ENCODE peak calls at places on chromosomes 5 and 9, in ten cellular contexts. One of them, this sample, is unnamed.

GRCh38 chr5:80707645-80708044 is 52.9 kb upstream of the DHFR start:
- DNase-seq in CD4-positive, alpha-beta memory T cell: no peak
- DNase-seq in aorta: no peak
- DNase-seq in BE2C: no peak
- DNase-seq in lower lobe of right lung: no peak
- DNase-seq in pancreas: no peak
- DNase-seq in kidney: no peak
- DNase-seq in CD4-positive, CD25-positive, alpha-beta regulatory T cell: no peak
- DNase-seq in GM23248: peak; percentile 57
- DNase-seq in PC-9: no peak
- DNase-seq in this sample: peak; percentile 50

GRCh38 chr5:150410524-150411244 is 2.0 kb downstream of the CD74 start:
- DNase-seq in CD4-positive, CD25-positive, alpha-beta regulatory T cell: peak; percentile 73
- DNase-seq in lower lobe of right lung: no peak
- DNase-seq in CD4-positive, alpha-beta memory T cell: peak; percentile 67
- DNase-seq in aorta: peak; percentile 85
- DNase-seq in kidney: no peak
- DNase-seq in PC-9: peak; percentile 58
- DNase-seq in BE2C: peak; percentile 64
- DNase-seq in pancreas: no peak
- DNase-seq in GM23248: peak; percentile 87
- DNase-seq in this sample: peak; percentile 90

GRCh38 chr5:87048156-87048555 is 219.5 kb upstream of the RASA1 start:
- DNase-seq in PC-9: no peak
- DNase-seq in aorta: no peak
- DNase-seq in lower lobe of right lung: no peak
- DNase-seq in pancreas: no peak
- DNase-seq in BE2C: no peak
- DNase-seq in CD4-positive, CD25-positive, alpha-beta regulatory T cell: no peak
- DNase-seq in CD4-positive, alpha-beta memory T cell: no peak
- DNase-seq in kidney: no peak
- DNase-seq in GM23248: peak; percentile 2
- DNase-seq in this sample: no peak

GRCh38 chr5:79628811-79629210 is 16.6 kb downstream of the TENT2 start:
- DNase-seq in CD4-positive, CD25-positive, alpha-beta regulatory T cell: no peak
- DNase-seq in lower lobe of right lung: no peak
- DNase-seq in aorta: no peak
- DNase-seq in CD4-positive, alpha-beta memory T cell: no peak
- DNase-seq in BE2C: no peak
- DNase-seq in GM23248: no peak
- DNase-seq in pancreas: no peak
- DNase-seq in kidney: no peak
- DNase-seq in PC-9: no peak
- DNase-seq in this sample: no peak

GRCh38 chr5:66617223-66617861 is 21.1 kb downstream of the MAST4 start:
- DNase-seq in lower lobe of right lung: no peak
- DNase-seq in GM23248: no peak
- DNase-seq in aorta: no peak
- DNase-seq in CD4-positive, CD25-positive, alpha-beta regulatory T cell: no peak
- DNase-seq in pancreas: no peak
- DNase-seq in BE2C: no peak
- DNase-seq in PC-9: no peak
- DNase-seq in CD4-positive, alpha-beta memory T cell: no peak
- DNase-seq in kidney: no peak
- DNase-seq in this sample: no peak

GRCh38 chr5:56183507-56183906 is 49.6 kb downstream of the ANKRD55 start:
- DNase-seq in aorta: no peak
- DNase-seq in pancreas: no peak
- DNase-seq in PC-9: peak; percentile 22
- DNase-seq in CD4-positive, alpha-beta memory T cell: no peak
- DNase-seq in CD4-positive, CD25-positive, alpha-beta regulatory T cell: no peak
- DNase-seq in GM23248: peak; percentile 95
- DNase-seq in kidney: no peak
- DNase-seq in BE2C: no peak
- DNase-seq in lower lobe of right lung: no peak
- DNase-seq in this sample: peak; percentile 65

GRCh38 chr9:114804504-114804903 is 1.3 kb downstream of the TNFSF15 start:
- DNase-seq in aorta: no peak
- DNase-seq in CD4-positive, alpha-beta memory T cell: no peak
- DNase-seq in pancreas: no peak
- DNase-seq in GM23248: peak; percentile 35
- DNase-seq in kidney: peak; percentile 65
- DNase-seq in PC-9: peak; percentile 73
- DNase-seq in BE2C: no peak
- DNase-seq in CD4-positive, CD25-positive, alpha-beta regulatory T cell: no peak
- DNase-seq in lower lobe of right lung: no peak
- DNase-seq in this sample: peak; percentile 71

GRCh38 chr5:71767661-71768060 is 48.6 kb downstream of the CARTPT start:
- DNase-seq in pancreas: no peak
- DNase-seq in GM23248: peak; percentile 29
- DNase-seq in BE2C: no peak
- DNase-seq in kidney: no peak
- DNase-seq in CD4-positive, CD25-positive, alpha-beta regulatory T cell: no peak
- DNase-seq in PC-9: no peak
- DNase-seq in CD4-positive, alpha-beta memory T cell: no peak
- DNase-seq in lower lobe of right lung: no peak
- DNase-seq in aorta: no peak
- DNase-seq in this sample: peak; percentile 40

GRCh38 chr5:73437126-73438047 is 11.2 kb downstream of the FOXD1 start:
- DNase-seq in CD4-positive, CD25-positive, alpha-beta regulatory T cell: no peak
- DNase-seq in PC-9: no peak
- DNase-seq in CD4-positive, alpha-beta memory T cell: no peak
- DNase-seq in GM23248: peak; percentile 90
- DNase-seq in pancreas: peak; percentile 55
- DNase-seq in lower lobe of right lung: no peak
- DNase-seq in kidney: peak; percentile 87
- DNase-seq in BE2C: peak; percentile 65
- DNase-seq in aorta: peak; percentile 74
- DNase-seq in this sample: peak; percentile 76

GRCh38 chr5:162484095-162484494 is 416.5 kb downstream of the GABRG2 start:
- DNase-seq in CD4-positive, CD25-positive, alpha-beta regulatory T cell: no peak
- DNase-seq in pancreas: no peak
- DNase-seq in lower lobe of right lung: no peak
- DNase-seq in GM23248: no peak
- DNase-seq in kidney: no peak
- DNase-seq in aorta: no peak
- DNase-seq in PC-9: no peak
- DNase-seq in CD4-positive, alpha-beta memory T cell: no peak
- DNase-seq in BE2C: no peak
- DNase-seq in this sample: no peak

GRCh38 chr5:63085551-63085950 is 506.9 kb downstream of the LRRC70 start:
- DNase-seq in kidney: no peak
- DNase-seq in PC-9: no peak
- DNase-seq in lower lobe of right lung: no peak
- DNase-seq in CD4-positive, CD25-positive, alpha-beta regulatory T cell: no peak
- DNase-seq in GM23248: no peak
- DNase-seq in BE2C: no peak
- DNase-seq in aorta: no peak
- DNase-seq in CD4-positive, alpha-beta memory T cell: no peak
- DNase-seq in pancreas: no peak
- DNase-seq in this sample: no peak

GRCh38 chr9:130226112-130226511 is 39.4 kb upstream of the HMCN2 start:
- DNase-seq in CD4-positive, alpha-beta memory T cell: no peak
- DNase-seq in lower lobe of right lung: peak; percentile 28
- DNase-seq in GM23248: no peak
- DNase-seq in kidney: peak; percentile 61
- DNase-seq in PC-9: no peak
- DNase-seq in pancreas: no peak
- DNase-seq in CD4-positive, CD25-positive, alpha-beta regulatory T cell: no peak
- DNase-seq in BE2C: no peak
- DNase-seq in aorta: peak; percentile 28
- DNase-seq in this sample: no peak

GRCh38 chr9:100473271-100474081 is 527 bp downstream of the TMEFF1 start:
- DNase-seq in BE2C: peak; percentile 63
- DNase-seq in lower lobe of right lung: no peak
- DNase-seq in PC-9: peak; percentile 47
- DNase-seq in kidney: peak; percentile 78
- DNase-seq in pancreas: peak; percentile 72
- DNase-seq in CD4-positive, alpha-beta memory T cell: peak; percentile 21
- DNase-seq in CD4-positive, CD25-positive, alpha-beta regulatory T cell: peak; percentile 10
- DNase-seq in aorta: peak; percentile 47
- DNase-seq in GM23248: peak; percentile 76
- DNase-seq in this sample: peak; percentile 69

GRCh38 chr9:126326228-126327015 is at the start of gene MVB12B:
- DNase-seq in pancreas: peak; percentile 74
- DNase-seq in CD4-positive, alpha-beta memory T cell: peak; percentile 61
- DNase-seq in kidney: peak; percentile 80
- DNase-seq in PC-9: peak; percentile 49
- DNase-seq in lower lobe of right lung: peak; percentile 70
- DNase-seq in CD4-positive, CD25-positive, alpha-beta regulatory T cell: peak; percentile 57
- DNase-seq in BE2C: peak; percentile 63
- DNase-seq in GM23248: peak; percentile 68
- DNase-seq in aorta: peak; percentile 57
- DNase-seq in this sample: peak; percentile 77

GRCh38 chr5:170451764-170452365 is 52.0 kb upstream of the KCNIP1 start:
- DNase-seq in GM23248: peak; percentile 93
- DNase-seq in kidney: no peak
- DNase-seq in CD4-positive, alpha-beta memory T cell: no peak
- DNase-seq in lower lobe of right lung: no peak
- DNase-seq in PC-9: no peak
- DNase-seq in pancreas: no peak
- DNase-seq in CD4-positive, CD25-positive, alpha-beta regulatory T cell: no peak
- DNase-seq in aorta: no peak
- DNase-seq in BE2C: no peak
- DNase-seq in this sample: peak; percentile 12

GRCh38 chr5:169695919-169696490 is 58.9 kb downstream of the DOCK2 start:
- DNase-seq in GM23248: peak; percentile 99
- DNase-seq in PC-9: peak; percentile 28
- DNase-seq in CD4-positive, CD25-positive, alpha-beta regulatory T cell: no peak
- DNase-seq in pancreas: no peak
- DNase-seq in kidney: no peak
- DNase-seq in CD4-positive, alpha-beta memory T cell: no peak
- DNase-seq in lower lobe of right lung: no peak
- DNase-seq in aorta: no peak
- DNase-seq in BE2C: no peak
- DNase-seq in this sample: peak; percentile 97

GRCh38 chr9:35933525-35934067 is 24.3 kb downstream of the SPAAR start:
- DNase-seq in BE2C: no peak
- DNase-seq in pancreas: no peak
- DNase-seq in kidney: no peak
- DNase-seq in CD4-positive, CD25-positive, alpha-beta regulatory T cell: no peak
- DNase-seq in aorta: no peak
- DNase-seq in GM23248: no peak
- DNase-seq in CD4-positive, alpha-beta memory T cell: no peak
- DNase-seq in lower lobe of right lung: no peak
- DNase-seq in PC-9: no peak
- DNase-seq in this sample: no peak

GRCh38 chr9:128921881-128922763 is 1.3 kb downstream of the PHYHD1 start:
- DNase-seq in pancreas: peak; percentile 80
- DNase-seq in kidney: peak; percentile 88
- DNase-seq in GM23248: peak; percentile 79
- DNase-seq in PC-9: no peak
- DNase-seq in CD4-positive, CD25-positive, alpha-beta regulatory T cell: no peak
- DNase-seq in lower lobe of right lung: peak; percentile 73
- DNase-seq in BE2C: peak; percentile 30
- DNase-seq in CD4-positive, alpha-beta memory T cell: no peak
- DNase-seq in aorta: peak; percentile 74
- DNase-seq in this sample: peak; percentile 55
- H3K4me1 ChIP-seq in pancreas: peaks cover 27% of the 10 kb centered on the region
- H3K4me1 ChIP-seq in kidney: peaks cover 18% of the 10 kb centered on the region
- H3K4me1 ChIP-seq in GM23248: peaks cover 13% of the 10 kb centered on the region
- H3K4me1 ChIP-seq in PC-9: no peaks in the 10 kb centered on the region
- H3K4me1 ChIP-seq in CD4-positive, CD25-positive, alpha-beta regulatory T cell: peaks cover 2% of the 10 kb centered on the region
- H3K4me1 ChIP-seq in lower lobe of right lung: peaks cover 45% of the 10 kb centered on the region
- H3K4me1 ChIP-seq in BE2C: peaks cover 6% of the 10 kb centered on the region
- H3K4me1 ChIP-seq in CD4-positive, alpha-beta memory T cell: no peaks in the 10 kb centered on the region
- H3K4me1 ChIP-seq in aorta: no peaks in the 10 kb centered on the region
- H3K4me1 ChIP-seq in this sample: peaks cover 35% of the 10 kb centered on the region

GRCh38 chr9:112997236-112997941 is 14.6 kb downstream of the ZNF883 start:
- DNase-seq in CD4-positive, alpha-beta memory T cell: no peak
- DNase-seq in CD4-positive, CD25-positive, alpha-beta regulatory T cell: no peak
- DNase-seq in GM23248: peak; percentile 2
- DNase-seq in kidney: no peak
- DNase-seq in aorta: no peak
- DNase-seq in lower lobe of right lung: no peak
- DNase-seq in BE2C: no peak
- DNase-seq in PC-9: no peak
- DNase-seq in pancreas: no peak
- DNase-seq in this sample: no peak
- H3K36me3 ChIP-seq in CD4-positive, alpha-beta memory T cell: no peaks in the 10 kb centered on the region
- H3K36me3 ChIP-seq in CD4-positive, CD25-positive, alpha-beta regulatory T cell: no peaks in the 10 kb centered on the region
- H3K36me3 ChIP-seq in GM23248: peaks cover 32% of the 10 kb centered on the region
- H3K36me3 ChIP-seq in kidney: no peaks in the 10 kb centered on the region
- H3K36me3 ChIP-seq in aorta: no peaks in the 10 kb centered on the region
- H3K36me3 ChIP-seq in lower lobe of right lung: no peaks in the 10 kb centered on the region
- H3K36me3 ChIP-seq in BE2C: no peaks in the 10 kb centered on the region
- H3K36me3 ChIP-seq in PC-9: peaks cover 4% of the 10 kb centered on the region
- H3K36me3 ChIP-seq in pancreas: no peaks in the 10 kb centered on the region
- H3K36me3 ChIP-seq in this sample: no peaks in the 10 kb centered on the region

DNA sequence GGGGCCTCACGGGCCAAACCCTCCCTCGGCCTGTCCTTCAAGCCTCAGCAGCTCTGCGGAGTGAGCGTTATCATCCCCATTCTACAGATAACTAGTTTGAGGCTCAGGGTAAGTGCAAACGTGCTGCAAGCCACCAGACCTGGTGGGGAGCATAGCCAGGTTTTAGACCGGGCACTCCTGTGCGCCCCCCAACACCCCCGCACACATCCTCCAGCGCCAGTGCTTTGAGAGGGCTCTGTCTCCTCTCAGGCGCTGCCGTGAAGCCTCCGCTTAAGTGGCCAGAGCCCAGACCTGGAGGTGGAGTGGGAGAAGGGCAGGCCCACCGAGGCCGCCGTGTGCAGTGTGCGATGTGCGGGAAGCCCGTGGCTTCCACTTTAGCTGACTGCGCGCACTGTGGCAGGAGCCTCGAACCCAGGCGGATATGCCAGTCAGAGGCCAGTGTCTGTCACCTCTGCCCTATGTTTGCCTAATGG is 1.6 kb upstream of the MGAT1 start:
- DNase-seq in CD4-positive, alpha-beta memory T cell: no peak
- DNase-seq in kidney: peak; percentile 66
- DNase-seq in aorta: no peak
- DNase-seq in GM23248: no peak
- DNase-seq in PC-9: no peak
- DNase-seq in pancreas: no peak
- DNase-seq in BE2C: no peak
- DNase-seq in CD4-positive, CD25-positive, alpha-beta regulatory T cell: no peak
- DNase-seq in lower lobe of right lung: no peak
- DNase-seq in this sample: no peak
- H3K4me3 ChIP-seq in CD4-positive, alpha-beta memory T cell: peak overlapping the region; percentile 84
- H3K4me3 ChIP-seq in kidney: no peak overlapping the region
- H3K4me3 ChIP-seq in aorta: no peak overlapping the region
- H3K4me3 ChIP-seq in GM23248: peak overlapping the region; percentile 78
- H3K4me3 ChIP-seq in PC-9: no peak overlapping the region
- H3K4me3 ChIP-seq in pancreas: no peak overlapping the region
- H3K4me3 ChIP-seq in BE2C: no peak overlapping the region
- H3K4me3 ChIP-seq in CD4-positive, CD25-positive, alpha-beta regulatory T cell: peak overlapping the region; percentile 79
- H3K4me3 ChIP-seq in lower lobe of right lung: peak overlapping the region; percentile 99
- H3K4me3 ChIP-seq in this sample: peak overlapping the region; percentile 77

GRCh38 chr9:6439051-6439703 is 26.2 kb downstream of the UHRF2 start:
- DNase-seq in GM23248: no peak
- DNase-seq in PC-9: no peak
- DNase-seq in lower lobe of right lung: no peak
- DNase-seq in aorta: no peak
- DNase-seq in BE2C: no peak
- DNase-seq in pancreas: no peak
- DNase-seq in kidney: no peak
- DNase-seq in CD4-positive, CD25-positive, alpha-beta regulatory T cell: no peak
- DNase-seq in CD4-positive, alpha-beta memory T cell: no peak
- DNase-seq in this sample: no peak

GRCh38 chr9:6428940-6429889 is 16.2 kb downstream of the UHRF2 start:
- DNase-seq in CD4-positive, alpha-beta memory T cell: peak; percentile 37
- DNase-seq in PC-9: no peak
- DNase-seq in pancreas: no peak
- DNase-seq in GM23248: no peak
- DNase-seq in aorta: no peak
- DNase-seq in BE2C: no peak
- DNase-seq in lower lobe of right lung: no peak
- DNase-seq in CD4-positive, CD25-positive, alpha-beta regulatory T cell: peak; percentile 61
- DNase-seq in kidney: no peak
- DNase-seq in this sample: no peak

GRCh38 chr9:6433405-6433804 is 20.4 kb downstream of the UHRF2 start:
- DNase-seq in CD4-positive, alpha-beta memory T cell: no peak
- DNase-seq in GM23248: peak; percentile 72
- DNase-seq in PC-9: no peak
- DNase-seq in aorta: no peak
- DNase-seq in lower lobe of right lung: no peak
- DNase-seq in BE2C: no peak
- DNase-seq in kidney: no peak
- DNase-seq in CD4-positive, CD25-positive, alpha-beta regulatory T cell: peak; percentile 46
- DNase-seq in pancreas: no peak
- DNase-seq in this sample: no peak
- H3K4me1 ChIP-seq in CD4-positive, alpha-beta memory T cell: peaks cover 71% of the 10 kb centered on the region
- H3K4me1 ChIP-seq in GM23248: peaks cover 32% of the 10 kb centered on the region
- H3K4me1 ChIP-seq in PC-9: no peaks in the 10 kb centered on the region
- H3K4me1 ChIP-seq in aorta: no peaks in the 10 kb centered on the region
- H3K4me1 ChIP-seq in lower lobe of right lung: peaks cover 10% of the 10 kb centered on the region
- H3K4me1 ChIP-seq in BE2C: no peaks in the 10 kb centered on the region
- H3K4me1 ChIP-seq in kidney: peaks cover 5% of the 10 kb centered on the region
- H3K4me1 ChIP-seq in CD4-positive, CD25-positive, alpha-beta regulatory T cell: peaks cover 72% of the 10 kb centered on the region
- H3K4me1 ChIP-seq in pancreas: no peaks in the 10 kb centered on the region
- H3K4me1 ChIP-seq in this sample: peaks cover 22% of the 10 kb centered on the region